ENCODE peak calls at places on chromosomes 11 and 22, in eight cellular contexts. W, R, I, K, H, E, A and X are unnamed samples.

GRCh38 chr22:22396741-22397291 is 111.7 kb downstream of the ZNF280B start:
- DNase-seq in E (no peak), K (no peak), W (no peak), I (no peak), A (no peak), R (no peak), H (no peak), X (no peak)

GRCh38 chr22:26835929-26836528 is 178.6 kb downstream of the MIAT start:
- DNase-seq in I (peak), H (peak), E (no peak), K (peak), W (peak), R (no peak), A (no peak), X (peak)

GRCh38 chr11:67438121-67438902 is 830 bp upstream of the PTPRCAP start:
- DNase-seq in I (no peak), R (no peak), W (peak), K (no peak), E (no peak), H (no peak), A (no peak), X (no peak)

GRCh38 chr22:48198489-48199459 is 1436.3 kb downstream of the TBC1D22A start:
- DNase-seq in W (no peak), E (no peak), H (no peak), I (no peak), R (no peak), A (no peak), K (no peak), X (no peak)

GRCh38 chr22:49257551-49257951 is 570.1 kb downstream of the BRD1 start:
- DNase-seq in I (no peak), K (no peak), W (no peak), E (no peak), A (no peak), R (no peak), H (no peak), X (no peak)

GRCh38 chr11:130322126-130322525 is 7.4 kb upstream of the ZBTB44 start:
- DNase-seq in W (no peak), E (no peak), I (no peak), R (no peak), K (no peak), A (no peak), H (no peak), X (no peak)

GRCh38 chr11:23732026-23732425 is 764.8 kb upstream of the LUZP2 start:
- DNase-seq in H (no peak), E (peak), I (no peak), A (no peak), R (peak), K (peak), W (no peak), X (no peak)

GRCh38 chr11:44301856-44302231 is 8.1 kb downstream of the ALX4 start:
- DNase-seq in E (no peak), R (no peak), W (no peak), I (peak), H (peak), K (peak), A (no peak), X (no peak)

GRCh38 chr11:72985645-72986044 is 156.5 kb downstream of the FCHSD2 start:
- DNase-seq in R (no peak), I (no peak), K (no peak), H (peak), E (no peak), W (no peak), A (no peak), X (peak)

GRCh38 chr11:96050435-96051182 is 126.7 kb upstream of the MTMR2 start:
- DNase-seq in R (no peak), H (peak), W (no peak), K (peak), E (peak), I (no peak), A (peak), X (peak)

GRCh38 chr22:46082633-46083032 is 67.7 kb upstream of the PPARA start:
- DNase-seq in I (peak), A (no peak), W (no peak), K (no peak), E (no peak), R (no peak), H (no peak), X (peak)
- H3K4me3 ChIP-seq in I (peak), A (peak), W (no peak), K (peak), E (peak), R (no peak), H (peak), X (peak)

GRCh38 chr22:37634505-37635002 is 4.9 kb upstream of the SH3BP1 start:
- DNase-seq in W (no peak), A (no peak), R (no peak), I (no peak), K (no peak), E (no peak), H (no peak), X (no peak)

GRCh38 chr22:37635157-37635556 is 4.3 kb upstream of the SH3BP1 start:
- DNase-seq in A (no peak), R (no peak), K (no peak), E (no peak), W (no peak), I (no peak), H (no peak), X (no peak)

GRCh38 chr22:37636949-37637273 is 2.6 kb upstream of the SH3BP1 start:
- DNase-seq in E (no peak), K (no peak), I (no peak), W (no peak), A (no peak), R (no peak), H (no peak), X (no peak)

GRCh38 chr22:37638351-37639069 is 959 bp upstream of the SH3BP1 start:
- DNase-seq in A (no peak), W (peak), I (no peak), E (no peak), H (no peak), R (no peak), K (no peak), X (no peak)

DNA sequence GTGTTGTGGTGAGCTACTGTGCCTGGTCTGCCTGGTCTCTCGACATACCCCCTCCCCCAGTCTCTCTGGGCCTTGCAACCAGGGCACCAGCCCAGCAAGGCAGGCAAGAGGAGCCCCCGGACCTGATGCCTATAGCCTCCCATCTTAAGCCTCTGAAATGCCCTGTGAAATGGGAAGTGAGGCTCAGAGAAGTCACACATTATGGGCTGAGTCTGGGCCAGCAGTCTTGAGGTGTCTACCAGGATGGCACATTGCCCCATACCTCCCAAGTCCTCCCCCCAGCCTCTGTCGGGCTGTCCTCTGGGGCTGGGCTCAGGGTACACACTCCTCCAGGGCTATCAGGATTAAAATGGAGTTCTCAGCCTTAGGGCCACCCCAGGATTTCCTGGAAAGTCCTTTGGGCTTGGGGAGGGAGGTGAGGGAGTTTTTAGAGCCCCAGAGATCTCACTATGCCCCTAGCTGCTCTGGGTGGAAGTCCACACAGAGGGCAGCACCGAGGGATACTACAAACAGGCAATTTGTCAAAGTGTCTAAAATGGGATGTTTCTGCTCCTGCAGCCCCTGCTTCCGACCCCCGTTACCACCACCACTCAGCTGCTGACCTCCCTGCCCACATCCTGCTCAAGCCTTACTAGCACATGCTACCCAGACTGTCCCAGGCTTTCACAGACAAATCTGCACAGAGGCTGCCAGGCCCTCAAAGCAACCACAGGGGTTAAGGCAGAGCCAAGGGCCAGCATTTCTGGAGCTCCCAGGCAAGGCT is 3.1 kb upstream of the SH3BP1 start:
- DNase-seq in A (peak), I (no peak), H (peak), W (peak), R (no peak), K (no peak), E (peak), X (peak)
- TF ChIP-seq CTCF in A (peak), I (peak), H (peak), W (no peak), R (peak), K (no peak), E (peak), X (peak)

DNA sequence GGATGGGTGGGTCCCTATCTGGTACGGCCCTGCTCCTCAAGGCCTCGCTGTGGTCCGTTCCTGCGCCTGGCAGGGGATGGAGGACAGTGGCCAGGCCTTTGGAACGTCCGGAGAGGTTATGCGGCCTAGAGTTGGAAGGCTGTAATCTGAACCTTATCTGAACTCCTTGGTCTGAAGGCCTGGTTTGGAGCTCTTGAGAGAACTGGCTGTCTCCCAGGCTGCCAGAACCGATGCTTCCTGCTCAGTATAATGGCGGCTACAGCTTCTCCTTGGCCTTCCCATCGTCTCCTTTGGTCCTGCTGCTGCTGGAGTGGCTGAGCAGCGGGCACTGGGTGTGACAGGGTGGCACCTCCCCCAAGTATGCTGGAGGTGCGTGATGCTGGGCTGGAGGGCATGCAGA is 72.8 kb downstream of the FLI1 start:
- DNase-seq in E (peak), A (no peak), H (peak), R (no peak), I (no peak), K (no peak), W (no peak), X (no peak)
- H3K4me3 ChIP-seq in E (no peak), A (no peak), H (no peak), R (no peak), I (no peak), K (no peak), W (no peak), X (no peak)

GRCh38 chr11:88484873-88485621 is 147.5 kb upstream of the CTSC start:
- DNase-seq in E (peak), W (peak), K (peak), I (peak), R (no peak), H (peak), A (no peak), X (no peak)
- TF ChIP-seq CTCF in E (peak), W (peak), K (peak), I (peak), R (peak), H (peak), A (peak), X (peak)